ENCODE peak calls at places on chromosomes 4 and X, in four cellular contexts. One of them, this sample, is unnamed.

GRCh38 chr4:99736846-99737245 is 79.2 kb upstream of the C4orf54 start:
- DNase-seq in K562: no peak
- DNase-seq in HCT116: no peak
- DNase-seq in HepG2: no peak
- DNase-seq in this sample: no peak

GRCh38 chr4:163196904-163197505 is 30.3 kb upstream of the NAF1 start:
- DNase-seq in K562: no peak
- DNase-seq in HCT116: no peak
- DNase-seq in HepG2: no peak
- DNase-seq in this sample: no peak

GRCh38 chr4:173346074-173346473 is 11.9 kb upstream of the HMGB2 start:
- DNase-seq in K562: no peak
- DNase-seq in HCT116: no peak
- DNase-seq in HepG2: no peak
- DNase-seq in this sample: no peak

GRCh38 chr4:169270810-169271691 is at the start of gene SH3RF1:
- DNase-seq in K562: peak; percentile 51
- DNase-seq in HCT116: no peak
- DNase-seq in HepG2: peak; percentile 38
- DNase-seq in this sample: no peak

GRCh38 chrX:72685810-72686465 is 28.2 kb downstream of the PHKA1 start:
- DNase-seq in K562: no peak
- DNase-seq in HCT116: peak; percentile 81
- DNase-seq in HepG2: no peak
- DNase-seq in this sample: no peak

GRCh38 chr4:149884529-149885206 is 69.0 kb upstream of the IQCM start:
- DNase-seq in K562: no peak
- DNase-seq in HCT116: no peak
- DNase-seq in HepG2: no peak
- DNase-seq in this sample: no peak

GRCh38 chr4:78092850-78093249 is 35.7 kb downstream of the FRAS1 start:
- DNase-seq in K562: no peak
- DNase-seq in HCT116: no peak
- DNase-seq in HepG2: no peak
- DNase-seq in this sample: no peak

GRCh38 chr4:5976431-5976830 is 41.8 kb downstream of the C4orf50 start:
- DNase-seq in K562: no peak
- DNase-seq in HCT116: no peak
- DNase-seq in HepG2: no peak
- DNase-seq in this sample: no peak

GRCh38 chr4:101140228-101140627 is 207.1 kb downstream of the PPP3CA start:
- DNase-seq in K562: no peak
- DNase-seq in HCT116: no peak
- DNase-seq in HepG2: no peak
- DNase-seq in this sample: no peak

GRCh38 chrX:10722804-10723364 is 102.5 kb upstream of the MID1 start:
- DNase-seq in K562: peak; percentile 49
- DNase-seq in HCT116: peak; percentile 10
- DNase-seq in HepG2: no peak
- DNase-seq in this sample: no peak

GRCh38 chrX:144730486-144730885 is 516.8 kb upstream of the SPANXN1 start:
- DNase-seq in K562: no peak
- DNase-seq in HCT116: no peak
- DNase-seq in HepG2: no peak
- DNase-seq in this sample: no peak

GRCh38 chr4:43837171-43837570 is 611.4 kb downstream of the KCTD8 start:
- DNase-seq in K562: no peak
- DNase-seq in HCT116: no peak
- DNase-seq in HepG2: no peak
- DNase-seq in this sample: no peak

GRCh38 chr4:152575533-152575932 is 39.6 kb upstream of the FBXW7 start:
- DNase-seq in K562: no peak
- DNase-seq in HCT116: no peak
- DNase-seq in HepG2: peak; percentile 33
- DNase-seq in this sample: no peak

GRCh38 chr4:78337216-78337615 is 214.4 kb upstream of the ANXA3 start:
- DNase-seq in K562: no peak
- DNase-seq in HCT116: no peak
- DNase-seq in HepG2: no peak
- DNase-seq in this sample: no peak

GRCh38 chrX:139106111-139106510 is 394.6 kb upstream of the FGF13 start:
- DNase-seq in K562: no peak
- DNase-seq in HCT116: no peak
- DNase-seq in HepG2: no peak
- DNase-seq in this sample: no peak

GRCh38 chrX:727738-728621 is 97.4 kb downstream of the SHOX start:
- DNase-seq in K562: peak; percentile 13
- DNase-seq in HCT116: peak; percentile 28
- DNase-seq in HepG2: peak; percentile 9
- DNase-seq in this sample: no peak

GRCh38 chr4:139299536-139299935 is 1.8 kb upstream of the NAA15 start:
- DNase-seq in K562: no peak
- DNase-seq in HCT116: no peak
- DNase-seq in HepG2: no peak
- DNase-seq in this sample: no peak

GRCh38 chr4:140326395-140326993 is 47.0 kb upstream of the SCOC start:
- DNase-seq in K562: peak; percentile 22
- DNase-seq in HCT116: peak; percentile 33
- DNase-seq in HepG2: peak; percentile 15
- DNase-seq in this sample: no peak

GRCh38 chrX:46837543-46838481 is 969 bp downstream of the RP2 start:
- DNase-seq in K562: no peak
- DNase-seq in HCT116: no peak
- DNase-seq in HepG2: peak; percentile 12
- DNase-seq in this sample: no peak

GRCh38 chr4:3320361-3321023 is 27.7 kb downstream of the RGS12 start:
- DNase-seq in K562: no peak
- DNase-seq in HCT116: no peak
- DNase-seq in HepG2: no peak
- DNase-seq in this sample: no peak

GRCh38 chr4:183968931-183969330 is 63.8 kb downstream of the STOX2 start:
- DNase-seq in K562: no peak
- DNase-seq in HCT116: no peak
- DNase-seq in HepG2: no peak
- DNase-seq in this sample: no peak

GRCh38 chr4:158314756-158315487 is 104.6 kb downstream of the TMEM144 start:
- DNase-seq in K562: no peak
- DNase-seq in HCT116: no peak
- DNase-seq in HepG2: no peak
- DNase-seq in this sample: no peak

GRCh38 chr4:14719053-14719452 is 283.2 kb upstream of the CPEB2 start:
- DNase-seq in K562: no peak
- DNase-seq in HCT116: no peak
- DNase-seq in HepG2: no peak
- DNase-seq in this sample: no peak

GRCh38 chr4:43243433-43244116 is 351.1 kb downstream of the GRXCR1 start:
- DNase-seq in K562: no peak
- DNase-seq in HCT116: no peak
- DNase-seq in HepG2: no peak
- DNase-seq in this sample: no peak

GRCh38 chr4:186485621-186486062 is 69.7 kb downstream of the MTNR1A start:
- DNase-seq in K562: no peak
- DNase-seq in HCT116: peak; percentile 23
- DNase-seq in HepG2: no peak
- DNase-seq in this sample: no peak

GRCh38 chr4:164383187-164384181 is 370.4 kb upstream of the SMIM31 start:
- DNase-seq in K562: no peak
- DNase-seq in HCT116: no peak
- DNase-seq in HepG2: no peak
- DNase-seq in this sample: no peak

GRCh38 chrX:71181558-71181909 is 36.9 kb downstream of the NLGN3 start:
- DNase-seq in K562: peak; percentile 29
- DNase-seq in HCT116: no peak
- DNase-seq in HepG2: no peak
- DNase-seq in this sample: no peak

GRCh38 chr4:137656661-137657060 is 124.4 kb upstream of the PCDH18 start:
- DNase-seq in K562: no peak
- DNase-seq in HCT116: no peak
- DNase-seq in HepG2: no peak
- DNase-seq in this sample: no peak

GRCh38 chr4:11428701-11429571 is at the start of gene HS3ST1:
- DNase-seq in K562: no peak
- DNase-seq in HCT116: peak; percentile 94
- DNase-seq in HepG2: no peak
- DNase-seq in this sample: peak; percentile 39

GRCh38 chrX:340121-340520 is 21.5 kb upstream of the GTPBP6 start:
- DNase-seq in K562: no peak
- DNase-seq in HCT116: no peak
- DNase-seq in HepG2: no peak
- DNase-seq in this sample: no peak

GRCh38 chr4:6357476-6357875 is 87.8 kb downstream of the WFS1 start:
- DNase-seq in K562: no peak
- DNase-seq in HCT116: no peak
- DNase-seq in HepG2: no peak
- DNase-seq in this sample: no peak

GRCh38 chr4:183347586-183347985 is 25.4 kb upstream of the CLDN24 start:
- DNase-seq in K562: no peak
- DNase-seq in HCT116: no peak
- DNase-seq in HepG2: no peak
- DNase-seq in this sample: no peak

GRCh38 chr4:98507299-98507698 is 151.1 kb downstream of the TSPAN5 start:
- DNase-seq in K562: no peak
- DNase-seq in HCT116: no peak
- DNase-seq in HepG2: no peak
- DNase-seq in this sample: no peak

DNA sequence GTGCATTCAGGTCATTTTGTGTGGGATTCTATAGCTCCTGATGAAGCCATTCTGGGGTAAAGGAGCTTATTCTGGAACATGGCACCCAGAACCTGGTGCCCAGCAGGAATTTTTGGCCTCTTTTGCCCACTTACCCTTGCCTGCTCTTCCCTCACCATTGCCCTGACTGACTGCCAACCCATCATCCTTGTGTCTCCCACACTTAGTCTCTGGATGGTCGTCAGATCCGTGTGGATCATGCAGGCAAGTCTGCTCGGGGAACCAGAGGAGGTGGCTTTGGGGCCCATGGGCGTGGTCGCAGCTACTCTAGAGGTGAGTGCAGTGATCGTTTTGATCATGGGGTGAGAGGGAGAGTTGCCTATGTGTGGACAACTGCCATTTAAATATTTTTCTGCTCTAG is 1.8 kb downstream of the RBM3 start:
- DNase-seq in K562: no peak
- DNase-seq in HCT116: no peak
- DNase-seq in HepG2: no peak
- DNase-seq in this sample: no peak
- H3K4me3 ChIP-seq in K562: peak overlapping the region; percentile 90
- H3K4me3 ChIP-seq in HCT116: peak overlapping the region; percentile 90
- H3K4me3 ChIP-seq in HepG2: peak overlapping the region; percentile 74
- H3K4me3 ChIP-seq in this sample: peak overlapping the region; percentile 99

DNA sequence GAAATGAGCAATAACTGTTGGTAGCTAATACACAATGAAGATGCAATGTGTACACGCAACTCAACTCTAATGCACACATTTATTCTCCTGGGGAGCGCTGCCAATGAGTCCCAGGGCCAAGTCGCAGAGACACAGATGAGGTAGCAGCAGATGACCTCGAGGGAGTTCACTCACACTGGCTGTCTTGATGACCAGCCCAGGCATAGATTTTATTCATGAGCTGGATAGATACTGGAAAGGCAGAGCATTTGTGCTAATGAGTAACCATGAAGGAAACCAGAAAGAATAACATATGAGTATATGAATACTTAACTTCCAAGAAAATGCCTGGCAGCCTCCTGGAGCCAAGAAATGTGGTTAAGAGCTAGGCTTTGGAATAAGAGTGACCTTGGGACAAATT is 42.3 kb downstream of the RASL11B start:
- DNase-seq in K562: no peak
- DNase-seq in HCT116: no peak
- DNase-seq in HepG2: no peak
- DNase-seq in this sample: no peak
- TF ChIP-seq SIN3A in K562: no peak
- TF ChIP-seq SIN3A in HCT116: no peak
- TF ChIP-seq SIN3A in HepG2: no peak
- TF ChIP-seq SIN3A in this sample: no peak

DNA sequence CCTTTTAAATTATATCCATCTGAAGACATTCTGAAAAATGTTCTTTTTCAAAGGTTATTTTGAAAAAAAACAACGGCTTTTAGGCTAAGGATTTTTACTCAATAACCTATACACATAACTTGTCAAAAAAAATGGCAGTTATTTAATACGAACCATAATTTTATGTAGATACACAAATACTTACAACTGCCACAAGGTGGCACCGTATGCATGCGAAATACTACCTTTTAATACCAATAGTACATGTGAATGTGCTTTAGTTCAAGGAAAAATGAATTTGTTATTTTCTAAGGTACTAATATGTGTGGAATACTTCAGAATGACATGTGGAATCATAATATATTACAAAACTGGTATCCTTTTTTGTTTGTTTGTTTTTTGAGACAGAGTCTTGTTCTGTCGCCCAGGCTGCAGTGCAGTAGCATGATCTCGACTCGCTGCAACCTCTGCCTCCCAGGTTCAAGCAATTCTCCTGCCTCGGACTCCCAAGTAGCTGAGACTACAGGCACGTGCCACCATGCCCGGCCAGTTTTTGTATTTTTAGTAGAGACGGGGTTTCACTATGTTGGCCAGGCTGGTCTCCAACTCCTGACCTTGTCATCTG is 4.6 kb upstream of the MAD2L1 start:
- DNase-seq in K562: peak; percentile 34
- DNase-seq in HCT116: peak; percentile 57
- DNase-seq in HepG2: peak; percentile 43
- DNase-seq in this sample: peak; percentile 33
- TF ChIP-seq TCF7L2 in K562: no peak
- TF ChIP-seq TCF7L2 in HCT116: no peak
- TF ChIP-seq TCF7L2 in HepG2: no peak
- TF ChIP-seq TCF7L2 in this sample: no peak

GRCh38 chr4:48831532-48832015 is 686 bp downstream of the OCIAD1 start:
- DNase-seq in K562: no peak
- DNase-seq in HCT116: no peak
- DNase-seq in HepG2: no peak
- DNase-seq in this sample: no peak

GRCh38 chr4:48836658-48837057 is 5.8 kb downstream of the OCIAD1 start:
- DNase-seq in K562: no peak
- DNase-seq in HCT116: no peak
- DNase-seq in HepG2: no peak
- DNase-seq in this sample: no peak

GRCh38 chr4:48827622-48828021 is 3.3 kb upstream of the OCIAD1 start:
- DNase-seq in K562: no peak
- DNase-seq in HCT116: no peak
- DNase-seq in HepG2: no peak
- DNase-seq in this sample: no peak

GRCh38 chr4:48830706-48831531 is at the start of gene OCIAD1:
- DNase-seq in K562: peak; percentile 99
- DNase-seq in HCT116: peak; percentile 99
- DNase-seq in HepG2: peak; percentile 93
- DNase-seq in this sample: peak; percentile 92

DNA sequence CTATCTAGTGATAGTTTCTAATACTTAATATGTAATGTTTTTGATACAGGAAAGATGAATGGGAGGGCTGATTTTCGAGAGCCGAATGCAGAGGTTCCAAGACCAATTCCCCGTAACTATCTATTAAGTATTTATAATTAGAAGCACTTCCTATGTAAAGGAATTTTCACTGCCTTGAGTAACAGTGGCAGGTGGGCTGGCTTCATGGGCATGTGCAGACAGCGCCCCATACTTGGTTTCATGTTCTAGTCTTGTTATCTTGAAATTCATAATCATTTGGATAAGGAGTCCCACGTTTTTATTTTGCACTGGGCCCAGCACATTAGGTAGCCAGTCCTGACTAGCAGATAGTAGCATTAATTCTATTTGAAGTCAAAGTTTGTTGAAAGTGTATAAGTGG is 1.7 kb downstream of the OCIAD1 start:
- DNase-seq in K562: no peak
- DNase-seq in HCT116: no peak
- DNase-seq in HepG2: no peak
- DNase-seq in this sample: no peak
- H3K4me3 ChIP-seq in K562: peak overlapping the region; percentile 74
- H3K4me3 ChIP-seq in HCT116: peak overlapping the region; percentile 99
- H3K4me3 ChIP-seq in HepG2: no peak overlapping the region
- H3K4me3 ChIP-seq in this sample: peak overlapping the region; percentile 97